ENCODE peak calls at places on chromosomes 12 and 14, in ten cellular contexts. One of them, this sample, is unnamed.

GRCh38 chr14:105150368-105151111 is 18.0 kb downstream of the JAG2 start:
- DNase-seq in HEK293T: no peak
- DNase-seq in AG20443: no peak
- DNase-seq in cardiac muscle cell: no peak
- DNase-seq in activated CD4-positive, CD25-positive, alpha-beta regulatory T cell: no peak
- DNase-seq in fibroblast of the conjunctiva: no peak
- DNase-seq in activated naive CD4-positive, alpha-beta T cell treated with anti-CD3 and anti-CD28 coated beads for 36 hours: no peak
- DNase-seq in NCI-H774: no peak
- DNase-seq in lung: no peak
- DNase-seq in HT1080: no peak
- DNase-seq in this sample: no peak

GRCh38 chr14:101364503-101365328 is 196.6 kb upstream of the DIO3 start:
- DNase-seq in HEK293T: no peak
- DNase-seq in AG20443: no peak
- DNase-seq in cardiac muscle cell: no peak
- DNase-seq in activated CD4-positive, CD25-positive, alpha-beta regulatory T cell: no peak
- DNase-seq in fibroblast of the conjunctiva: no peak
- DNase-seq in activated naive CD4-positive, alpha-beta T cell treated with anti-CD3 and anti-CD28 coated beads for 36 hours: no peak
- DNase-seq in NCI-H774: no peak
- DNase-seq in lung: no peak
- DNase-seq in HT1080: no peak
- DNase-seq in this sample: no peak

GRCh38 chr12:104588048-104588942 is 131.5 kb downstream of the CHST11 start:
- DNase-seq in HEK293T: no peak
- DNase-seq in AG20443: peak; percentile 75
- DNase-seq in cardiac muscle cell: no peak
- DNase-seq in activated CD4-positive, CD25-positive, alpha-beta regulatory T cell: no peak
- DNase-seq in fibroblast of the conjunctiva: no peak
- DNase-seq in activated naive CD4-positive, alpha-beta T cell treated with anti-CD3 and anti-CD28 coated beads for 36 hours: no peak
- DNase-seq in NCI-H774: no peak
- DNase-seq in lung: no peak
- DNase-seq in HT1080: peak; percentile 92
- DNase-seq in this sample: no peak

GRCh38 chr12:16788888-16789790 is 183.2 kb upstream of the LMO3 start:
- DNase-seq in HEK293T: no peak
- DNase-seq in AG20443: no peak
- DNase-seq in cardiac muscle cell: peak; percentile 38
- DNase-seq in activated CD4-positive, CD25-positive, alpha-beta regulatory T cell: no peak
- DNase-seq in fibroblast of the conjunctiva: no peak
- DNase-seq in activated naive CD4-positive, alpha-beta T cell treated with anti-CD3 and anti-CD28 coated beads for 36 hours: no peak
- DNase-seq in NCI-H774: no peak
- DNase-seq in lung: no peak
- DNase-seq in HT1080: peak; percentile 4
- DNase-seq in this sample: no peak

GRCh38 chr14:49982522-49982951 is 89.7 kb downstream of the ARF6 start:
- DNase-seq in HEK293T: no peak
- DNase-seq in AG20443: peak; percentile 76
- DNase-seq in cardiac muscle cell: no peak
- DNase-seq in activated CD4-positive, CD25-positive, alpha-beta regulatory T cell: no peak
- DNase-seq in fibroblast of the conjunctiva: peak; percentile 76
- DNase-seq in activated naive CD4-positive, alpha-beta T cell treated with anti-CD3 and anti-CD28 coated beads for 36 hours: no peak
- DNase-seq in NCI-H774: no peak
- DNase-seq in lung: no peak
- DNase-seq in HT1080: peak; percentile 75
- DNase-seq in this sample: no peak

GRCh38 chr12:57096099-57096572 is 7.2 kb downstream of the NAB2 start:
- DNase-seq in HEK293T: no peak
- DNase-seq in AG20443: peak; percentile 15
- DNase-seq in cardiac muscle cell: no peak
- DNase-seq in activated CD4-positive, CD25-positive, alpha-beta regulatory T cell: no peak
- DNase-seq in fibroblast of the conjunctiva: no peak
- DNase-seq in activated naive CD4-positive, alpha-beta T cell treated with anti-CD3 and anti-CD28 coated beads for 36 hours: no peak
- DNase-seq in NCI-H774: no peak
- DNase-seq in lung: no peak
- DNase-seq in HT1080: peak; percentile 37
- DNase-seq in this sample: no peak

GRCh38 chr12:12350868-12351463 is 924 bp upstream of the MANSC1 start:
- DNase-seq in HEK293T: no peak
- DNase-seq in AG20443: no peak
- DNase-seq in cardiac muscle cell: no peak
- DNase-seq in activated CD4-positive, CD25-positive, alpha-beta regulatory T cell: no peak
- DNase-seq in fibroblast of the conjunctiva: no peak
- DNase-seq in activated naive CD4-positive, alpha-beta T cell treated with anti-CD3 and anti-CD28 coated beads for 36 hours: no peak
- DNase-seq in NCI-H774: no peak
- DNase-seq in lung: no peak
- DNase-seq in HT1080: peak; percentile 61
- DNase-seq in this sample: no peak

GRCh38 chr12:47080725-47081502 is 1.2 kb upstream of the AMIGO2 start:
- DNase-seq in HEK293T: peak; percentile 26
- DNase-seq in AG20443: peak; percentile 60
- DNase-seq in cardiac muscle cell: peak; percentile 10
- DNase-seq in activated CD4-positive, CD25-positive, alpha-beta regulatory T cell: no peak
- DNase-seq in fibroblast of the conjunctiva: no peak
- DNase-seq in activated naive CD4-positive, alpha-beta T cell treated with anti-CD3 and anti-CD28 coated beads for 36 hours: peak; percentile 79
- DNase-seq in NCI-H774: peak; percentile 79
- DNase-seq in lung: peak; percentile 56
- DNase-seq in HT1080: peak; percentile 79
- DNase-seq in this sample: peak; percentile 35